ENCODE peak calls at places on chromosomes 11 and 22, in seven cellular contexts. X, F, Y, G, L, O and S are unnamed samples.

GRCh38 chr11:20980736-20981135 is 311.4 kb downstream of the NELL1 start:
- DNase-seq in X (no peak), F (no peak), Y (no peak), G (no peak), L (no peak), O (no peak), S (no peak)

GRCh38 chr11:76579047-76579751 is 91.3 kb downstream of the LRRC32 start:
- DNase-seq in X (no peak), F (peak; percentile 52), Y (no peak), G (no peak), L (peak; percentile 62), O (peak; percentile 65), S (no peak)

GRCh38 chr11:28547395-28547794 is 439.2 kb downstream of the METTL15 start:
- DNase-seq in X (no peak), F (no peak), Y (no peak), G (no peak), L (no peak), O (no peak), S (no peak)

GRCh38 chr11:73242291-73243092 is 24.4 kb downstream of the P2RY2 start:
- DNase-seq in X (no peak), F (peak; percentile 91), Y (peak; percentile 87), G (peak; percentile 85), L (peak; percentile 52), O (peak; percentile 60), S (peak; percentile 91)

GRCh38 chr22:36194971-36195370 is 6.6 kb downstream of the APOL4 start:
- DNase-seq in X (no peak), F (peak; percentile 86), Y (peak; percentile 51), G (peak; percentile 79), L (peak; percentile 74), O (peak; percentile 78), S (peak; percentile 72)

GRCh38 chr22:44278234-44279058 is 34.3 kb downstream of the SHISAL1 start:
- DNase-seq in X (no peak), F (no peak), Y (no peak), G (no peak), L (no peak), O (no peak), S (no peak)

GRCh38 chr11:114075343-114075610 is 15.8 kb downstream of the ZBTB16 start:
- DNase-seq in X (no peak), F (no peak), Y (no peak), G (no peak), L (no peak), O (no peak), S (no peak)

GRCh38 chr11:128472128-128473110 is 114.9 kb downstream of the ETS1 start:
- DNase-seq in X (no peak), F (no peak), Y (peak; percentile 56), G (peak; percentile 66), L (no peak), O (peak; percentile 84), S (no peak)

GRCh38 chr22:40443675-40444482 is 73.5 kb downstream of the SGSM3 start:
- DNase-seq in X (no peak), F (no peak), Y (no peak), G (no peak), L (no peak), O (no peak), S (no peak)

GRCh38 chr22:45316796-45317526 is 7.2 kb downstream of the FAM118A start:
- DNase-seq in X (no peak), F (no peak), Y (no peak), G (no peak), L (no peak), O (no peak), S (peak; percentile 32)

GRCh38 chr11:111845256-111846028 is 25.9 kb downstream of the ALG9 start:
- DNase-seq in X (no peak), F (no peak), Y (no peak), G (peak; percentile 29), L (no peak), O (peak; percentile 24), S (no peak)

GRCh38 chr11:57903441-57904123 is 120.1 kb upstream of the OR9Q1 start:
- DNase-seq in X (peak; percentile 63), F (no peak), Y (no peak), G (no peak), L (no peak), O (peak; percentile 1), S (peak; percentile 54)

GRCh38 chr11:9091044-9091936 is at the start of gene SCUBE2:
- DNase-seq in X (no peak), F (peak; percentile 45), Y (peak; percentile 72), G (peak; percentile 23), L (no peak), O (no peak), S (no peak)

GRCh38 chr22:35561796-35562526 is 21.3 kb downstream of the RASD2 start:
- DNase-seq in X (no peak), F (peak; percentile 81), Y (no peak), G (no peak), L (no peak), O (peak; percentile 68), S (peak; percentile 61)

GRCh38 chr11:16883179-16883578 is 131.0 kb downstream of the PLEKHA7 start:
- DNase-seq in X (no peak), F (no peak), Y (no peak), G (no peak), L (no peak), O (no peak), S (peak; percentile 37)

GRCh38 chr22:38835888-38836301 is 7.9 kb downstream of the NPTXR start:
- DNase-seq in X (no peak), F (no peak), Y (no peak), G (peak; percentile 21), L (no peak), O (peak; percentile 75), S (no peak)

GRCh38 chr11:95522871-95523270 is 266.7 kb downstream of the FAM76B start:
- DNase-seq in X (no peak), F (no peak), Y (no peak), G (peak; percentile 86), L (no peak), O (peak; percentile 81), S (no peak)

GRCh38 chr11:134780486-134781155 is 368.6 kb upstream of the B3GAT1 start:
- DNase-seq in X (no peak), F (no peak), Y (no peak), G (no peak), L (no peak), O (no peak), S (peak; percentile 27)

GRCh38 chr11:118526688-118527087 is 586 bp upstream of the TTC36 start:
- DNase-seq in X (no peak), F (no peak), Y (no peak), G (no peak), L (no peak), O (no peak), S (no peak)

GRCh38 chr11:27291302-27291889 is 71.6 kb downstream of the CCDC34 start:
- DNase-seq in X (no peak), F (no peak), Y (no peak), G (no peak), L (no peak), O (peak; percentile 30), S (peak; percentile 34)

GRCh38 chr11:90805172-90805571 is 582.3 kb upstream of the CHORDC1 start:
- DNase-seq in X (no peak), F (no peak), Y (no peak), G (no peak), L (no peak), O (no peak), S (no peak)

GRCh38 chr22:38133331-38133730 is 22.8 kb upstream of the BAIAP2L2 start:
- DNase-seq in X (no peak), F (no peak), Y (no peak), G (no peak), L (no peak), O (no peak), S (no peak)

GRCh38 chr11:3882671-3883070 is 27.2 kb downstream of the STIM1 start:
- DNase-seq in X (no peak), F (no peak), Y (no peak), G (no peak), L (no peak), O (no peak), S (no peak)

GRCh38 chr11:47981667-47982404 is 1.5 kb downstream of the PTPRJ start:
- DNase-seq in X (no peak), F (no peak), Y (peak; percentile 45), G (no peak), L (no peak), O (no peak), S (no peak)

GRCh38 chr11:11115475-11115874 is 237.6 kb downstream of the CSNK2A3 start:
- DNase-seq in X (no peak), F (no peak), Y (no peak), G (no peak), L (no peak), O (no peak), S (no peak)

GRCh38 chr22:17171016-17171312 is 11.9 kb upstream of the HDHD5 start:
- DNase-seq in X (no peak), F (no peak), Y (no peak), G (no peak), L (no peak), O (no peak), S (no peak)
- TF ChIP-seq CTCF in X (no peak), F (no peak), Y (no peak), G (no peak), L (no peak), O (peak; percentile 27), S (no peak)

GRCh38 chr11:32858731-32859130 is 29.0 kb downstream of the PRRG4 start:
- DNase-seq in X (no peak), F (no peak), Y (no peak), G (no peak), L (no peak), O (no peak), S (no peak)
- TF ChIP-seq CTCF in X (no peak), F (peak; percentile 49), Y (no peak), G (no peak), L (no peak), O (peak; percentile 18), S (peak; percentile 12)

GRCh38 chr11:83957038-83957900 is 671.1 kb upstream of the CCDC90B start:
- DNase-seq in X (no peak), F (no peak), Y (no peak), G (no peak), L (no peak), O (no peak), S (no peak)

GRCh38 chr11:83951521-83951920 is 665.4 kb upstream of the CCDC90B start:
- DNase-seq in X (no peak), F (no peak), Y (no peak), G (no peak), L (no peak), O (peak; percentile 6), S (no peak)

GRCh38 chr11:83956119-83956697 is 670.0 kb upstream of the CCDC90B start:
- DNase-seq in X (no peak), F (no peak), Y (no peak), G (no peak), L (no peak), O (no peak), S (no peak)
- TF ChIP-seq CTCF in X (no peak), F (no peak), Y (no peak), G (no peak), L (no peak), O (no peak), S (peak; percentile 11)

GRCh38 chr11:66258473-66258893 is 10.0 kb upstream of the RAB1B start:
- DNase-seq in X (no peak), F (no peak), Y (no peak), G (no peak), L (no peak), O (no peak), S (no peak)
- TF ChIP-seq CTCF in X (no peak), F (no peak), Y (no peak), G (no peak), L (no peak), O (no peak), S (no peak)

GRCh38 chr11:115672412-115672811 is 168.2 kb upstream of the CADM1 start:
- DNase-seq in X (no peak), F (no peak), Y (no peak), G (no peak), L (no peak), O (no peak), S (no peak)
- TF ChIP-seq CTCF in X (no peak), F (peak; percentile 12), Y (no peak), G (no peak), L (no peak), O (no peak), S (no peak)